ENCODE peak calls at places on chromosome 1, in seven cellular contexts. R, B, A, E, U, W and V are unnamed samples.

GRCh38 chr1:98099501-98099900 is 178.7 kb upstream of the DPYD start:
- DNase-seq in R (no peak), A (no peak), W (no peak), E (no peak), U (no peak), B (peak; percentile 20), V (no peak)

GRCh38 chr1:213684454-213684853 is 303.3 kb upstream of the PROX1 start:
- DNase-seq in R (no peak), A (no peak), E (no peak), B (no peak), W (no peak), U (no peak), V (no peak)

GRCh38 chr1:111813440-111814304 is 58.0 kb downstream of the DDX20 start:
- DNase-seq in R (no peak), U (no peak), W (no peak), B (no peak), A (no peak), E (no peak), V (no peak)

GRCh38 chr1:240811261-240811660 is 199.3 kb upstream of the GREM2 start:
- DNase-seq in A (no peak), W (no peak), B (no peak), U (no peak), R (no peak), E (no peak), V (no peak)

GRCh38 chr1:220874201-220874655 is 5.0 kb upstream of the HLX start:
- DNase-seq in E (no peak), W (peak; percentile 46), A (no peak), R (peak; percentile 28), U (no peak), B (peak; percentile 79), V (peak; percentile 56)

GRCh38 chr1:179366093-179366800 is 476 bp downstream of the AXDND1 start:
- DNase-seq in A (no peak), W (no peak), B (peak; percentile 5), E (no peak), R (peak; percentile 14), U (no peak), V (no peak)

GRCh38 chr1:102858695-102859094 is 249.6 kb downstream of the COL11A1 start:
- DNase-seq in B (peak; percentile 52), W (no peak), E (no peak), R (no peak), U (no peak), A (no peak), V (no peak)

GRCh38 chr1:248404024-248404423 is 1.2 kb downstream of the OR2T1 start:
- DNase-seq in U (no peak), W (peak; percentile 4), A (no peak), R (peak; percentile 11), E (no peak), B (no peak), V (no peak)

GRCh38 chr1:91774520-91775203 is 111.3 kb downstream of the TGFBR3 start:
- DNase-seq in W (no peak), A (no peak), E (no peak), U (no peak), B (peak; percentile 68), R (no peak), V (no peak)

GRCh38 chr1:203046984-203047630 is 20.8 kb downstream of the PPFIA4 start:
- DNase-seq in B (peak; percentile 90), A (no peak), U (no peak), E (no peak), R (peak; percentile 81), W (peak; percentile 75), V (no peak)

GRCh38 chr1:54962612-54963395 is 17.6 kb upstream of the TMEM61 start:
- DNase-seq in A (no peak), E (no peak), R (no peak), U (no peak), W (no peak), B (no peak), V (no peak)

GRCh38 chr1:100360790-100361232 is 8.5 kb downstream of the CDC14A start:
- DNase-seq in U (no peak), B (peak; percentile 31), A (no peak), W (peak; percentile 79), R (no peak), E (no peak), V (no peak)

GRCh38 chr1:68313736-68314594 is 81.6 kb upstream of the WLS start:
- DNase-seq in U (no peak), W (no peak), A (no peak), E (no peak), R (no peak), B (no peak), V (no peak)

GRCh38 chr1:228459091-228459993 is 27.8 kb upstream of the RNF187 start:
- DNase-seq in B (peak; percentile 85), U (no peak), R (peak; percentile 86), E (peak; percentile 30), A (no peak), W (peak; percentile 86), V (peak; percentile 60)

GRCh38 chr1:207309775-207310273 is 11.7 kb upstream of the CD55 start:
- DNase-seq in B (peak; percentile 74), W (peak; percentile 90), E (no peak), U (no peak), R (peak; percentile 83), A (no peak), V (peak; percentile 14)

GRCh38 chr1:233796146-233796798 is 108.2 kb upstream of the SLC35F3 start:
- DNase-seq in A (no peak), U (no peak), R (no peak), B (no peak), E (no peak), W (no peak), V (no peak)

GRCh38 chr1:180228648-180229482 is 1.2 kb upstream of the LHX4 start:
- DNase-seq in R (peak; percentile 22), U (no peak), A (no peak), B (no peak), W (no peak), E (no peak), V (no peak)

GRCh38 chr1:85321237-85321964 is 45.0 kb upstream of the BCL10 start:
- DNase-seq in E (no peak), W (peak; percentile 92), A (no peak), R (peak; percentile 56), U (no peak), B (no peak), V (no peak)

GRCh38 chr1:43779805-43780403 is 72.6 kb downstream of the ST3GAL3 start:
- DNase-seq in W (no peak), A (no peak), B (no peak), E (no peak), U (no peak), R (no peak), V (no peak)

GRCh38 chr1:244920911-244921310 is 56.6 kb upstream of the HNRNPU start:
- DNase-seq in R (no peak), B (no peak), U (no peak), W (no peak), E (no peak), A (no peak), V (no peak)

GRCh38 chr1:116751149-116751548 is 3.1 kb upstream of the CD2 start:
- DNase-seq in A (no peak), W (no peak), R (no peak), U (no peak), B (no peak), E (no peak), V (no peak)

GRCh38 chr1:118101445-118101844 is 83.6 kb downstream of the SPAG17 start:
- DNase-seq in U (no peak), E (no peak), R (no peak), W (peak; percentile 88), A (no peak), B (peak; percentile 19), V (no peak)

GRCh38 chr1:244330318-244330625 is 121.4 kb downstream of the ADSS2 start:
- DNase-seq in A (no peak), E (no peak), B (no peak), R (no peak), U (no peak), W (no peak), V (no peak)

GRCh38 chr1:171998711-171999110 is 157.4 kb downstream of the DNM3 start:
- DNase-seq in A (no peak), R (peak; percentile 58), W (no peak), B (peak; percentile 3), E (no peak), U (no peak), V (no peak)

GRCh38 chr1:27122652-27123051 is 32.3 kb downstream of the SLC9A1 start:
- DNase-seq in R (peak; percentile 70), B (peak; percentile 82), A (no peak), W (peak; percentile 86), E (no peak), U (no peak), V (peak; percentile 80)

GRCh38 chr1:220217383-220217988 is 54.8 kb downstream of the RAB3GAP2 start:
- DNase-seq in W (peak; percentile 2), B (peak; percentile 4), U (no peak), R (peak; percentile 42), E (no peak), A (no peak), V (no peak)

GRCh38 chr1:54347955-54348699 is 58.1 kb downstream of the SSBP3 start:
- DNase-seq in E (no peak), W (no peak), B (no peak), A (no peak), R (no peak), U (no peak), V (peak; percentile 90)

GRCh38 chr1:29757866-29758763 is 521.8 kb downstream of the PTPRU start:
- DNase-seq in W (no peak), B (no peak), R (no peak), A (no peak), U (no peak), E (no peak), V (peak; percentile 8)

GRCh38 chr1:205541161-205541886 is 36.9 kb downstream of the CDK18 start:
- DNase-seq in A (no peak), R (no peak), U (no peak), E (no peak), B (no peak), W (no peak), V (no peak)

GRCh38 chr1:214967865-214968575 is 114.5 kb upstream of the KCNK2 start:
- DNase-seq in U (no peak), A (no peak), B (peak; percentile 48), W (no peak), R (no peak), E (no peak), V (no peak)

GRCh38 chr1:58679463-58679862 is 20.4 kb downstream of the MYSM1 start:
- DNase-seq in B (no peak), R (no peak), U (no peak), W (no peak), E (no peak), A (no peak), V (no peak)

GRCh38 chr1:236103646-236104218 is 38.6 kb upstream of the GPR137B start:
- DNase-seq in B (peak; percentile 86), U (no peak), E (peak; percentile 41), A (peak; percentile 46), R (peak; percentile 62), W (peak; percentile 57), V (peak; percentile 62)

GRCh38 chr1:169680377-169681019 is 30.9 kb downstream of the SELL start:
- DNase-seq in U (no peak), E (peak; percentile 81), W (no peak), B (no peak), A (no peak), R (no peak), V (no peak)

GRCh38 chr1:5386371-5386770 is 605.9 kb downstream of the NPHP4 start:
- DNase-seq in U (no peak), B (no peak), E (no peak), A (no peak), R (no peak), W (no peak), V (no peak)

GRCh38 chr1:114075082-114075481 is 78.6 kb downstream of the SYT6 start:
- DNase-seq in E (no peak), A (no peak), R (no peak), B (no peak), W (no peak), U (no peak), V (no peak)